ENCODE peak calls at places on chromosome 17, in eight cellular contexts. G is nephron progenitor cell; D is CD4-positive, alpha-beta T cell; J is epithelial cell of esophagus; F is heart left ventricle; S is GM12864; A is A549; W is MCF 10A. I is an unnamed sample.

GRCh38 chr17:76714822-76715461 is 4.2 kb upstream of the MXRA7 start:
- DNase-seq in W (peak), D (peak), G (peak), S (no peak), F (peak), J (peak), A (no peak), I (peak)

GRCh38 chr17:6455321-6455705 is 11.1 kb downstream of the PIMREG start:
- DNase-seq in S (no peak), A (no peak), D (peak), W (no peak), F (no peak), J (peak), G (peak), I (no peak)

GRCh38 chr17:9669551-9670008 is 24.3 kb downstream of the USP43 start:
- DNase-seq in D (no peak), W (peak), S (no peak), J (peak), A (no peak), F (no peak), G (no peak), I (no peak)

GRCh38 chr17:7632492-7632894 is 2.6 kb downstream of the SHBG start:
- DNase-seq in S (no peak), D (no peak), J (peak), A (peak), G (no peak), F (no peak), W (peak), I (no peak)

GRCh38 chr17:1746975-1747543 is 4.4 kb downstream of the SERPINF2 start:
- DNase-seq in W (peak), D (no peak), S (no peak), G (no peak), F (no peak), J (peak), A (no peak), I (no peak)

GRCh38 chr17:65848751-65849150 is 287.3 kb upstream of the AXIN2 start:
- DNase-seq in G (no peak), J (no peak), A (no peak), S (no peak), W (no peak), D (no peak), F (no peak), I (no peak)

GRCh38 chr17:28413804-28414203 is 7.8 kb upstream of the SLC46A1 start:
- DNase-seq in A (no peak), J (no peak), W (no peak), F (no peak), S (no peak), D (no peak), G (no peak), I (no peak)

GRCh38 chr17:60901806-60902205 is 224.2 kb downstream of the BCAS3 start:
- DNase-seq in S (no peak), A (no peak), G (no peak), W (peak), J (peak), D (no peak), F (no peak), I (no peak)

GRCh38 chr17:82687375-82687861 is 11.1 kb downstream of the RAB40B start:
- DNase-seq in F (no peak), D (no peak), G (no peak), A (peak), S (no peak), J (peak), W (no peak), I (no peak)

GRCh38 chr17:77622627-77623026 is 335.9 kb upstream of the TNRC6C start:
- DNase-seq in A (no peak), J (peak), D (no peak), S (no peak), F (no peak), G (no peak), W (peak), I (no peak)

GRCh38 chr17:40345161-40346034 is 19.1 kb downstream of the GJD3 start:
- DNase-seq in A (peak), D (no peak), S (no peak), G (peak), W (peak), J (peak), F (peak), I (peak)

GRCh38 chr17:44222112-44222869 is 2.8 kb upstream of the UBTF start:
- DNase-seq in W (peak), A (peak), D (peak), F (peak), G (peak), J (peak), S (no peak), I (peak)

GRCh38 chr17:56636276-56636675 is 42.8 kb downstream of the NOG start:
- DNase-seq in J (no peak), W (no peak), A (no peak), S (no peak), G (no peak), D (no peak), F (no peak), I (no peak)

GRCh38 chr17:80475949-80476876 is at the start of gene NPTX1:
- DNase-seq in A (no peak), D (no peak), J (peak), W (no peak), G (peak), S (no peak), F (no peak), I (no peak)

GRCh38 chr17:28381141-28381825 is 9.8 kb downstream of the SARM1 start:
- DNase-seq in D (no peak), G (peak), J (peak), W (no peak), S (no peak), A (no peak), F (no peak), I (no peak)

GRCh38 chr17:17569691-17570090 is 21.8 kb downstream of the PEMT start:
- DNase-seq in G (no peak), A (no peak), F (peak), W (no peak), J (no peak), D (no peak), S (no peak), I (no peak)

GRCh38 chr17:2755941-2756724 is 6.7 kb upstream of the CCDC92B start:
- DNase-seq in F (no peak), G (peak), A (no peak), W (no peak), S (no peak), J (peak), D (no peak), I (no peak)

GRCh38 chr17:11493947-11494346 is 104.3 kb upstream of the DNAH9 start:
- DNase-seq in J (no peak), A (no peak), G (no peak), S (no peak), F (no peak), D (no peak), W (no peak), I (no peak)

GRCh38 chr17:37831492-37831891 is 86.6 kb upstream of the HNF1B start:
- DNase-seq in S (no peak), D (no peak), G (no peak), F (no peak), A (no peak), J (no peak), W (no peak), I (no peak)

GRCh38 chr17:18380471-18381157 is 3.0 kb downstream of the EVPLL start:
- DNase-seq in D (no peak), W (no peak), F (no peak), A (no peak), J (no peak), S (no peak), G (no peak), I (no peak)

GRCh38 chr17:36691606-36692005 is 90.2 kb downstream of the MRM1 start:
- DNase-seq in J (no peak), A (no peak), F (no peak), G (no peak), S (no peak), D (no peak), W (no peak), I (no peak)

GRCh38 chr17:45888392-45888791 is 6.0 kb upstream of the MAPT start:
- DNase-seq in S (no peak), G (no peak), F (no peak), A (no peak), J (no peak), W (no peak), D (no peak), I (no peak)
- TF ChIP-seq CTCF in S (no peak), G (no peak), F (no peak), A (no peak), J (no peak), W (no peak), D (no peak), I (no peak)

DNA sequence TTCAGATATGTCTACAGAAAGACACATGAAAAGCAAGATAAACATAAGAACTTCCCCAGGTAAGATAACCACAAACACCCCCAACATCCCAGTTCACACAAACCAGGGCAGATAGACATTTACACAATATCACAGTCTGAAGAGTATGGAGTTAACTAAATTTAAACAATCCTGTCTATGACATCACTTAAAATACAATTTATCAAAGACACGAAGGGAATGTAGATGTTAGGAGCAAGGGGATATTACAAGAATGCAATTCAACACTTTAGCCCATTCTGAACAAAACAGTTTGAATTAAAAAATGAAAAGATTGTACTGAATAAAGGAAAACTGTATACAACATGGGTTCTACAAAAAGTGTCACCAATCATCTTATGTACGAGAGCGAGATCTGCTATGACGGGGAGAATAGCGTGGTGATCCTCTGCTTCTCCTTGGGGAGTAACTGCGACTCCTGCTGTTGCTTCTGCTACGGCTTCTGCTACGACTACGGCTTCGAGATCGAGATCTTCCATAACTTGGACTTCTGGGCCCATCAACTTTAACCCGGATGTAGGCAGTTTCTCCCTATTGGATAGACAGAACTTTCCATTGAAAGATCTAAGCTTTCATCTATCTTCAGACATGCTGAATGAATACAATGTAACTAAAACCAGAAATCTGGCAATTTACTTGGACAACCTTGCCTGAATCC is 1.9 kb downstream of the SRSF1 start:
- DNase-seq in G (no peak), W (peak), A (no peak), J (peak), D (no peak), S (no peak), F (no peak), I (no peak)
- TF ChIP-seq CTCF in G (no peak), W (no peak), A (no peak), J (peak), D (no peak), S (no peak), F (no peak), I (no peak)

DNA sequence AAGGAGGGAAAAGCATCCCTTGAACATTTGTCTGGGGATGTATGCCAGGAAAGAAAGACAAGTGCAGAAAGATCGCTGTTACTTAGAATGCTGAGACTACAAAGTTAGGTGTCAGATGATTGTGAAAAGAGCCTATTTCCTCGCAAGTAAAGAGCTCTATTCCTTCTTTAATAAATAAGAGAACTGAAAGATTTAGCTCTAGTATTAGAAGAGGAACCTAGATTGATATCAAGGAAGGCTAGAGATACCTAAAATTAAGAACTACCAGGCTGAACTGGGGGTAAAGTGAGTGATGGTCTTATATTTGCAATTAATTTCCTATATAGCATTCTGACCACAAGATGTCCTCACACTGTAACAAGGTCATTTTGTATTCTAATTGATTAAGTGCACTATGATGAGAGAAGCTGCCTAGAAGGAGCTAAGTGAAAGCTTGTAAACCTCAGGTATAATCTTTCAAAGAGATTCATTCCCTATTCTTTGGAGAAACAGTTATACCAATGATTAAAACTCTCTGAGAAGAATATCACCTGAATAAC is 62.3 kb downstream of the SSH2 start:
- DNase-seq in J (no peak), S (no peak), W (no peak), G (no peak), A (no peak), D (no peak), F (no peak), I (no peak)
- TF ChIP-seq CTCF in J (no peak), S (no peak), W (peak), G (no peak), A (peak), D (peak), F (peak), I (no peak)

DNA sequence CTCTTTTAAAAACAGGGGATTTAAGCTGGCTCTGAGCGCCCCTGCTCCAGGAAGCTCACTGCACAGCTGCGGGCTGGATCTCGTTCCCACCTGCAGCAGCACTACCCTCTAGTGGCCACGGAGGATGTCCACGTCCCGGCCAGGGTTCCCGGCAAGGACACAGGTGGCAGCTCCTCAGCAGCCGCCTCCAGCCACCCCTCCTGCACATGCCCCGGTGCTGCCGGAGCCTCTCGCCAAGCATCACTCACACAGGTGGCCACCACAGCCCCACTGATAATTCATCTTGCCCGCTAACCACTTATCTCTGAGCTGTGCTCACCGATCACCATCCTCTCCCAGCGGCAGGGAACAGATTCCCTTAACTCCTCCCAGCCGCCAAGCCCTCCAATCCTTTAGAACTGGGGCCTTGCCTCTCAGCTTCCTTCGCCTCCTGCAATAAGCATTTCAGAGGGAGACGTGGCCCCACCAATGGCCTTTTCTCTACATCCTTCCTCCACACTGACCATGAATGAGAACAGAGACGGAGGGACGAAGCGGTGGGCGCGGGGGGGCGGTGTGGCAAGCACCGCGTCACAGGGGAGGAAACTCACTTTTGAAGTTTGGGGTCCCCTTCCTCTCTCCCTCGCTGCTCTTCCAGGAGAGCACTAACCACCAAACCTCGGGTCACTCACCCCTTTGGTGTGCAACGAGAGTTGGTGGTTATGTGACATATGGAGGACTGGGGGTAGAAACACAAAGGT is 222.1 kb downstream of the RBFOX3 start:
- DNase-seq in D (no peak), A (peak), J (peak), W (peak), F (peak), S (no peak), G (peak), I (no peak)
- TF ChIP-seq CTCF in D (no peak), A (peak), J (peak), W (peak), F (peak), S (peak), G (peak), I (peak)

GRCh38 chr17:59456923-59457615 is 108.3 kb upstream of the DHX40 start:
- DNase-seq in F (no peak), D (no peak), A (no peak), G (no peak), J (no peak), W (no peak), S (no peak), I (no peak)

GRCh38 chr17:59454633-59455105 is 110.7 kb upstream of the DHX40 start:
- DNase-seq in A (no peak), J (peak), F (no peak), G (no peak), S (no peak), W (no peak), D (no peak), I (no peak)

GRCh38 chr17:59456428-59456827 is 109.0 kb upstream of the DHX40 start:
- DNase-seq in A (no peak), J (no peak), D (no peak), G (no peak), F (no peak), W (no peak), S (no peak), I (no peak)

GRCh38 chr17:59451706-59452105 is 113.7 kb upstream of the DHX40 start:
- DNase-seq in D (no peak), S (no peak), G (no peak), W (peak), F (no peak), J (peak), A (no peak), I (no peak)
- TF ChIP-seq CTCF in D (no peak), S (no peak), G (no peak), W (no peak), F (no peak), J (no peak), A (no peak), I (no peak)

DNA sequence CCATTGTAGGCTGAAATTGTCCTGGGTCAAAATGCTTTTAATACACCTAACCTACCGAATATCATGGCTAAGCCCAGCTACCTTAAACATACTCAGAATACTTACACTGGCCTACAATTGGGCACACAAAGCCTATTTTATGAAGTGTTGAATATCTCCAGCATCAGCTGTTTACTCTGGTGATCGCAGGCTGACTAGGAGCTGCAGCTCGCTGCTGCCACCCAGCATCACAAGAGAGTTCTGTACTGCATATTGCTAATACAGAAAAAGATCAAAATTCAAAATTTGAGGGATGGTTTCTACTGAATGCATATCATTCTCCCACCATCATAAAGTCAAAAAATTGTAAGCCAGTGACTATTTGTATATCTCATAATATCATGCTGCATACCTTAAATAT is 55.3 kb downstream of the ULK2 start:
- DNase-seq in W (no peak), A (no peak), S (no peak), D (no peak), F (no peak), J (peak), G (no peak), I (no peak)
- TF ChIP-seq CTCF in W (no peak), A (peak), S (peak), D (peak), F (no peak), J (peak), G (no peak), I (no peak)